ENCODE peak calls at places on chromosomes 13 and 19, in nine cellular contexts. V is tibial nerve, T is vagina, N is uterus, H is GM23248, M is pancreas, K is AG04450, F is upper lobe of right lung, W is body of pancreas. A is an unnamed sample.

GRCh38 chr13:33153421-33154381 is 131.9 kb downstream of the STARD13 start:
- DNase-seq in K (no peak), M (no peak), V (no peak), W (no peak), F (no peak), H (peak; percentile 47), T (no peak), N (peak; percentile 47), A (no peak)

GRCh38 chr13:113209880-113210421 is 538 bp downstream of the CUL4A start:
- DNase-seq in N (peak; percentile 26), V (no peak), K (no peak), M (peak; percentile 78), F (peak; percentile 87), T (no peak), H (peak; percentile 83), W (peak; percentile 71), A (no peak)

GRCh38 chr13:54110597-54110996 is 1082.0 kb downstream of the OLFM4 start:
- DNase-seq in T (no peak), K (no peak), F (no peak), H (no peak), N (no peak), W (no peak), M (no peak), V (no peak), A (no peak)

GRCh38 chr19:47097396-47098217 is 16.0 kb downstream of the ZC3H4 start:
- DNase-seq in W (no peak), T (no peak), M (no peak), V (peak; percentile 30), F (no peak), K (no peak), H (peak; percentile 65), N (no peak), A (no peak)

GRCh38 chr13:76043882-76044281 is 407.8 kb downstream of the LMO7 start:
- DNase-seq in W (no peak), V (no peak), T (no peak), M (no peak), H (no peak), N (no peak), K (no peak), F (no peak), A (no peak)

GRCh38 chr13:46562581-46562980 is 9.6 kb downstream of the LRCH1 start:
- DNase-seq in V (no peak), F (no peak), T (no peak), W (no peak), M (no peak), K (no peak), N (no peak), H (no peak), A (no peak)

GRCh38 chr13:36447501-36447900 is 15.2 kb downstream of the CCNA1 start:
- DNase-seq in F (no peak), M (no peak), H (peak; percentile 10), W (no peak), N (peak; percentile 46), K (no peak), T (no peak), V (no peak), A (no peak)

GRCh38 chr13:52713894-52714293 is 25.7 kb downstream of the CNMD start:
- DNase-seq in K (no peak), N (no peak), T (no peak), M (no peak), F (peak; percentile 65), H (no peak), V (peak; percentile 54), W (peak; percentile 61), A (no peak)

GRCh38 chr19:10995926-10996600 is 35.2 kb downstream of the SMARCA4 start:
- DNase-seq in F (no peak), V (no peak), H (no peak), K (no peak), T (no peak), N (no peak), M (no peak), W (no peak), A (no peak)

DNA sequence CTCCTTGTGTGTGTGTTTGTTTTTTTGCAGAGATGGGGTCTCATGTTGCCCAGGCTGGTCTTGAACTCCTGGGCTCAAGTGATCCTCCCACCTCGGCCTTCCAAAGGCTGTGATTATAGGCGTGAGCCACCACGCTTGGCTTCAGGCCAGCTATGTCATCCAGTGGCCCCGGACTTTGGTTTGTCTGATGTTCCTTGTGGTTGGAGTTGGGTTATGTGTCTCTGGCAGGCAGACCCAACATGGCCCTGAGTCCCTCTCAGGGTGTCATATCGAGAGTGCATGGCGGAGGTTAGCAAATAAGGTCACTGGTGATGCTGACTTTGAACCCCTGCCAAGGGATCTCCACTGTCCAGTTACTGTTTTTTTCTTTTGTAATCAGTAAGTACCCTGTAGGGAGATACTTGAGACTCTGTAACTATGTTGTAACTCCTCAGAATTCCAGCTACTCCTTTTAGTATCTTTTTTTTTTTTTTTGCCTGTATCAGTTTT is 37.3 kb downstream of the SMARCA4 start:
- DNase-seq in M (no peak), N (no peak), K (no peak), V (peak; percentile 61), W (peak; percentile 28), H (no peak), F (no peak), T (no peak), A (no peak)
- H3K4me3 ChIP-seq in M (no peak overlapping the region), N (no peak overlapping the region), K (no peak overlapping the region), V (no peak overlapping the region), W (no peak overlapping the region), H (no peak overlapping the region), F (no peak overlapping the region), T (no peak overlapping the region), A (no peak overlapping the region)

GRCh38 chr13:49651775-49652690 is 23.7 kb downstream of the ARL11 start:
- DNase-seq in N (no peak), H (no peak), W (no peak), M (no peak), V (no peak), F (no peak), T (no peak), K (no peak), A (no peak)

GRCh38 chr13:49646688-49647087 is 18.4 kb downstream of the ARL11 start:
- DNase-seq in V (no peak), W (no peak), T (no peak), F (no peak), H (no peak), M (no peak), K (no peak), N (no peak), A (no peak)

GRCh38 chr13:49652691-49653305 is 24.5 kb downstream of the ARL11 start:
- DNase-seq in T (no peak), H (peak; percentile 50), W (peak; percentile 38), K (no peak), V (peak; percentile 44), M (no peak), F (no peak), N (no peak), A (no peak)

GRCh38 chr13:49649963-49650312 is 21.6 kb downstream of the ARL11 start:
- DNase-seq in M (no peak), N (no peak), V (no peak), F (no peak), W (no peak), K (no peak), H (no peak), T (no peak), A (no peak)

GRCh38 chr13:49649244-49649962 is 21.1 kb downstream of the ARL11 start:
- DNase-seq in V (no peak), N (no peak), T (no peak), W (no peak), F (no peak), K (no peak), H (peak; percentile 52), M (no peak), A (no peak)
- H3K4me3 ChIP-seq in V (no peak overlapping the region), N (no peak overlapping the region), T (no peak overlapping the region), W (no peak overlapping the region), F (no peak overlapping the region), K (no peak overlapping the region), H (no peak overlapping the region), M (no peak overlapping the region), A (no peak overlapping the region)

GRCh38 chr19:48247212-48247611 is 8.5 kb downstream of the CARD8 start:
- DNase-seq in M (no peak), K (no peak), V (no peak), F (no peak), W (no peak), T (no peak), N (no peak), H (no peak), A (no peak)

GRCh38 chr19:48252625-48253024 is 3.1 kb downstream of the CARD8 start:
- DNase-seq in W (no peak), N (no peak), F (no peak), H (no peak), K (no peak), M (no peak), T (no peak), V (no peak), A (no peak)

GRCh38 chr19:48248081-48248833 is 7.5 kb downstream of the CARD8 start:
- DNase-seq in W (no peak), H (no peak), N (no peak), T (no peak), M (no peak), K (no peak), F (no peak), V (no peak), A (no peak)

GRCh38 chr19:48250290-48251025 is 5.3 kb downstream of the CARD8 start:
- DNase-seq in M (no peak), H (no peak), N (no peak), K (no peak), V (no peak), T (no peak), F (no peak), W (no peak), A (no peak)

DNA sequence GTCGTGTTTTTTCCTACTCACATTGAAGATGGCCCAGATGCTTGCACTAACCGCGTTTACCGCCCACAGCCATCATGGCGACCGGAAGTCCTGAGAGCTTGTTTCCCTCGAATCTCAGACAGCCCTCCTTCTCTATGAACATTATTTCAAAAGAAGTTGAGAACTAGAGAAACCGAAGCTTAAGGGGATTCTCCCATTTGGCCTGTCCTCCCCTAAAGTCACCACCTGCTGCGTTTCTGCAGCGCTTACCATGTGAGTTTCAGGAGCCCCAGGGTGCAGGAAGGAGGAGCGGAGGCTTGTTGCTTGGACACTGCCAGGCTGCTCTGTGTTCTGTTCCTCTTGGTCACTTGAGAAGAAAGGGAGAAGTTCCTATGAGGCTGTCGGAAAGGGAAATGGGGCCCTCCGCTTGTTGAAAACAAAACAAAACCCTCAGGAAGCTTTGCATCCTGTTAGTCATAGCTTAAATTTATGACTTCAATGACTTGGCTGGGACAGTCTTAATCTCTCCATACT is 6.2 kb downstream of the CARD8 start:
- DNase-seq in K (no peak), N (peak; percentile 49), V (peak; percentile 40), F (peak; percentile 76), T (no peak), H (no peak), W (peak; percentile 58), M (no peak), A (no peak)
- H3K4me3 ChIP-seq in K (no peak overlapping the region), N (no peak overlapping the region), V (no peak overlapping the region), F (peak overlapping the region; percentile 52), T (no peak overlapping the region), H (no peak overlapping the region), W (no peak overlapping the region), M (no peak overlapping the region), A (no peak overlapping the region)

DNA sequence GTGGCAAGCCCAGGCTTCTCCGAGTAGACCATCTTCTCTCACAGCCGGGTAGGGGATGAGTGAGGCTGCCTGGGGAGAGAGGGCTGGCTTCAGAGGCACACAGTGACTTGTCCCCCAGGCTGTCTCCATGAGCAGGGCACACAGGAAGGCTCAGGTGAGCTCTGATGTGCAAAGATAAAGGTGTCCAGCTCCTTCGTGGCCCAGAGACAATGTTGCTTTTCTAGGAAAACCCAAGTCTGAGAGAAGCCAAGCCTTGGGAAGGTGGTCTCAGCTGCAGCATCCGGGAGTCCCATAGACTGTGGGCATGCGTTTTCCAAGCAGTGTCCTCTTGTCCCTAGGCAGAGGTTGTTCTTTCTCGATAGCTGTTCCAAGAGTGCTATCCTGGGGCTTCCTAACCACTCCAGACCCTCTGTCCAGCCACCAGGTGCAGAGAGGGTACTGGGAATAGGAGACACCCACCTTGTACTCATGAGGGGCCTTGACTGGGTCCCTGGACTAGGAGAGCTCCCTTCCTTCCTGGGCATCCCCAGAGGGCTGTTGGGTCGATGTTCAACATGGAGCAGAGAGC is 163.3 kb upstream of the TSHZ3 start:
- DNase-seq in K (no peak), F (no peak), T (peak; percentile 52), H (no peak), N (no peak), V (no peak), M (no peak), W (no peak), A (no peak)
- H3K4me3 ChIP-seq in K (no peak overlapping the region), F (no peak overlapping the region), T (no peak overlapping the region), H (no peak overlapping the region), N (no peak overlapping the region), V (no peak overlapping the region), M (no peak overlapping the region), W (no peak overlapping the region), A (no peak overlapping the region)

A was measured in AG04449.